ENCODE peak calls at places on chromosomes 16 and 17, in six cellular contexts. One of them, this sample, is unnamed.

GRCh38 chr16:73605309-73605708 is 557.4 kb upstream of the ZFHX3 start:
- DNase-seq in GM23338: peak; percentile 86
- DNase-seq in hepatocyte: no peak
- DNase-seq in OCI-LY7: no peak
- DNase-seq in HAP-1: no peak
- DNase-seq in BE2C: no peak
- DNase-seq in this sample: peak; percentile 9

GRCh38 chr17:689556-690247 is 24.9 kb downstream of the VPS53 start:
- DNase-seq in GM23338: no peak
- DNase-seq in hepatocyte: no peak
- DNase-seq in OCI-LY7: no peak
- DNase-seq in HAP-1: no peak
- DNase-seq in BE2C: no peak
- DNase-seq in this sample: no peak

GRCh38 chr17:69547947-69548346 is 133.4 kb downstream of the MAP2K6 start:
- DNase-seq in GM23338: no peak
- DNase-seq in hepatocyte: no peak
- DNase-seq in OCI-LY7: no peak
- DNase-seq in HAP-1: no peak
- DNase-seq in BE2C: no peak
- DNase-seq in this sample: no peak

GRCh38 chr16:27273670-27274522 is 5.3 kb upstream of the NSMCE1 start:
- DNase-seq in GM23338: no peak
- DNase-seq in hepatocyte: peak; percentile 82
- DNase-seq in OCI-LY7: peak; percentile 84
- DNase-seq in HAP-1: no peak
- DNase-seq in BE2C: no peak
- DNase-seq in this sample: peak; percentile 90

GRCh38 chr17:18069101-18069500 is 18.6 kb upstream of the DRG2 start:
- DNase-seq in GM23338: no peak
- DNase-seq in hepatocyte: no peak
- DNase-seq in OCI-LY7: no peak
- DNase-seq in HAP-1: no peak
- DNase-seq in BE2C: no peak
- DNase-seq in this sample: no peak

GRCh38 chr16:27690604-27691003 is 140.7 kb downstream of the KATNIP start:
- DNase-seq in GM23338: peak; percentile 60
- DNase-seq in hepatocyte: peak; percentile 30
- DNase-seq in OCI-LY7: peak; percentile 11
- DNase-seq in HAP-1: peak; percentile 65
- DNase-seq in BE2C: no peak
- DNase-seq in this sample: no peak

GRCh38 chr17:50111687-50112655 is 16.8 kb downstream of the PDK2 start:
- DNase-seq in GM23338: no peak
- DNase-seq in hepatocyte: no peak
- DNase-seq in OCI-LY7: no peak
- DNase-seq in HAP-1: no peak
- DNase-seq in BE2C: no peak
- DNase-seq in this sample: peak; percentile 50

GRCh38 chr16:81469710-81470481 is 25.3 kb downstream of the CMIP start:
- DNase-seq in GM23338: no peak
- DNase-seq in hepatocyte: no peak
- DNase-seq in OCI-LY7: peak; percentile 87
- DNase-seq in HAP-1: no peak
- DNase-seq in BE2C: no peak
- DNase-seq in this sample: no peak

GRCh38 chr17:6546069-6546718 is 10.2 kb downstream of the PITPNM3 start:
- DNase-seq in GM23338: no peak
- DNase-seq in hepatocyte: no peak
- DNase-seq in OCI-LY7: no peak
- DNase-seq in HAP-1: no peak
- DNase-seq in BE2C: no peak
- DNase-seq in this sample: no peak

GRCh38 chr16:22386976-22387375 is 12.6 kb upstream of the CDR2 start:
- DNase-seq in GM23338: no peak
- DNase-seq in hepatocyte: no peak
- DNase-seq in OCI-LY7: no peak
- DNase-seq in HAP-1: no peak
- DNase-seq in BE2C: no peak
- DNase-seq in this sample: no peak

GRCh38 chr16:57893559-57894389 is 77.2 kb downstream of the CNGB1 start:
- DNase-seq in GM23338: peak; percentile 48
- DNase-seq in hepatocyte: peak; percentile 72
- DNase-seq in OCI-LY7: no peak
- DNase-seq in HAP-1: no peak
- DNase-seq in BE2C: no peak
- DNase-seq in this sample: peak; percentile 73

GRCh38 chr16:31507617-31507928 is 618 bp downstream of the RUSF1 start:
- DNase-seq in GM23338: no peak
- DNase-seq in hepatocyte: no peak
- DNase-seq in OCI-LY7: peak; percentile 23
- DNase-seq in HAP-1: no peak
- DNase-seq in BE2C: no peak
- DNase-seq in this sample: no peak

GRCh38 chr16:23209606-23210005 is 27.1 kb downstream of the SCNN1G start:
- DNase-seq in GM23338: no peak
- DNase-seq in hepatocyte: no peak
- DNase-seq in OCI-LY7: no peak
- DNase-seq in HAP-1: no peak
- DNase-seq in BE2C: no peak
- DNase-seq in this sample: no peak

GRCh38 chr16:50270510-50271147 is 4.3 kb downstream of the ADCY7 start:
- DNase-seq in GM23338: no peak
- DNase-seq in hepatocyte: no peak
- DNase-seq in OCI-LY7: no peak
- DNase-seq in HAP-1: no peak
- DNase-seq in BE2C: peak; percentile 3
- DNase-seq in this sample: no peak

GRCh38 chr16:19696312-19696711 is 21.7 kb downstream of the KNOP1 start:
- DNase-seq in GM23338: no peak
- DNase-seq in hepatocyte: peak; percentile 63
- DNase-seq in OCI-LY7: no peak
- DNase-seq in HAP-1: peak; percentile 68
- DNase-seq in BE2C: no peak
- DNase-seq in this sample: no peak

GRCh38 chr17:512926-513325 is 160.3 kb upstream of the RPH3AL start:
- DNase-seq in GM23338: no peak
- DNase-seq in hepatocyte: no peak
- DNase-seq in OCI-LY7: no peak
- DNase-seq in HAP-1: no peak
- DNase-seq in BE2C: no peak
- DNase-seq in this sample: no peak

GRCh38 chr17:42518046-42518754 is 17.8 kb upstream of the NAGLU start:
- DNase-seq in GM23338: no peak
- DNase-seq in hepatocyte: peak; percentile 84
- DNase-seq in OCI-LY7: no peak
- DNase-seq in HAP-1: no peak
- DNase-seq in BE2C: no peak
- DNase-seq in this sample: no peak

GRCh38 chr17:62179525-62180161 is 114.6 kb upstream of the MED13 start:
- DNase-seq in GM23338: no peak
- DNase-seq in hepatocyte: peak; percentile 75
- DNase-seq in OCI-LY7: no peak
- DNase-seq in HAP-1: no peak
- DNase-seq in BE2C: peak; percentile 63
- DNase-seq in this sample: peak; percentile 38

GRCh38 chr17:41943492-41943891 is 13.1 kb downstream of the ODAD4 start:
- DNase-seq in GM23338: no peak
- DNase-seq in hepatocyte: no peak
- DNase-seq in OCI-LY7: no peak
- DNase-seq in HAP-1: no peak
- DNase-seq in BE2C: no peak
- DNase-seq in this sample: no peak

GRCh38 chr17:69704935-69705334 is 290.4 kb downstream of the MAP2K6 start:
- DNase-seq in GM23338: no peak
- DNase-seq in hepatocyte: no peak
- DNase-seq in OCI-LY7: peak; percentile 38
- DNase-seq in HAP-1: no peak
- DNase-seq in BE2C: no peak
- DNase-seq in this sample: no peak

GRCh38 chr17:79423811-79424465 is 186.9 kb downstream of the RBFOX3 start:
- DNase-seq in GM23338: no peak
- DNase-seq in hepatocyte: no peak
- DNase-seq in OCI-LY7: no peak
- DNase-seq in HAP-1: no peak
- DNase-seq in BE2C: no peak
- DNase-seq in this sample: no peak

GRCh38 chr16:87125206-87126155 is 191.7 kb downstream of the C16orf95 start:
- DNase-seq in GM23338: no peak
- DNase-seq in hepatocyte: no peak
- DNase-seq in OCI-LY7: no peak
- DNase-seq in HAP-1: no peak
- DNase-seq in BE2C: no peak
- DNase-seq in this sample: no peak

GRCh38 chr17:27354491-27355081 is 60.7 kb downstream of the WSB1 start:
- DNase-seq in GM23338: no peak
- DNase-seq in hepatocyte: peak; percentile 42
- DNase-seq in OCI-LY7: peak; percentile 43
- DNase-seq in HAP-1: no peak
- DNase-seq in BE2C: no peak
- DNase-seq in this sample: peak; percentile 58

GRCh38 chr17:82283208-82283749 is 9.8 kb upstream of the CSNK1D start:
- DNase-seq in GM23338: no peak
- DNase-seq in hepatocyte: no peak
- DNase-seq in OCI-LY7: no peak
- DNase-seq in HAP-1: peak; percentile 34
- DNase-seq in BE2C: peak; percentile 94
- DNase-seq in this sample: no peak

GRCh38 chr16:67865318-67865717 is 7.5 kb upstream of the EDC4 start:
- DNase-seq in GM23338: peak; percentile 71
- DNase-seq in hepatocyte: no peak
- DNase-seq in OCI-LY7: peak; percentile 38
- DNase-seq in HAP-1: peak; percentile 38
- DNase-seq in BE2C: peak; percentile 63
- DNase-seq in this sample: peak; percentile 72
- H3K36me3 ChIP-seq in GM23338: peaks cover 41% of the 10 kb centered on the region
- H3K36me3 ChIP-seq in hepatocyte: no peaks in the 10 kb centered on the region
- H3K36me3 ChIP-seq in OCI-LY7: peaks cover 90% of the 10 kb centered on the region
- H3K36me3 ChIP-seq in HAP-1: peaks cover 74% of the 10 kb centered on the region
- H3K36me3 ChIP-seq in BE2C: peaks cover 63% of the 10 kb centered on the region
- H3K36me3 ChIP-seq in this sample: peaks cover 10% of the 10 kb centered on the region

DNA sequence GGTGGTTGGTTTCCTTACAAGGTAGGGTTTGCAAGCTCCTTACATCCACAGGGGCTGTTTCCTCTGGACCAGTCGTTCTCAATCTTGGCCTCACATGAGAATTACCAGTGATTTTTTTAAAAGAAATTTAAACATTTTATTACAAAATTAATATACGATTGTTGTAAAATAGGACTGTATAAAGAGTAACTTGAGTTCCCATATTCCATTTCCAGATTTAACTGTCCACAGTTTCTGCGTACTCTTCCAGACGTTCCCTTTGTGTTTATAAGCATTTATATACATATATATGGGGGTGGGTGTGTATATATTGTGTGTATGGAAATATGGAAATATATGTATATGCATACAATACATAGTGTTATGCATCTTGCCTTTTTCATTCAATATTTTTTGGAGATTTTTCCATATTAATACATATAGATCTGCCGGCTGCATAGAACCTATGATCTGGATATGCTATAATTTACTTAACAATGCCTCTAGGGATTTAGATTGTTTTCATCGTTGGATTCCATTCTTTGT is 31.5 kb downstream of the HLF start:
- DNase-seq in GM23338: no peak
- DNase-seq in hepatocyte: no peak
- DNase-seq in OCI-LY7: no peak
- DNase-seq in HAP-1: no peak
- DNase-seq in BE2C: no peak
- DNase-seq in this sample: no peak
- H3K4me1 ChIP-seq in GM23338: no peaks in the 10 kb centered on the region
- H3K4me1 ChIP-seq in hepatocyte: no peaks in the 10 kb centered on the region
- H3K4me1 ChIP-seq in OCI-LY7: peaks cover 4% of the 10 kb centered on the region
- H3K4me1 ChIP-seq in HAP-1: no peaks in the 10 kb centered on the region
- H3K4me1 ChIP-seq in BE2C: no peaks in the 10 kb centered on the region
- H3K4me1 ChIP-seq in this sample: peaks cover 20% of the 10 kb centered on the region

GRCh38 chr17:64070213-64070612 is 49.8 kb upstream of the ICAM2 start:
- DNase-seq in GM23338: no peak
- DNase-seq in hepatocyte: no peak
- DNase-seq in OCI-LY7: no peak
- DNase-seq in HAP-1: no peak
- DNase-seq in BE2C: no peak
- DNase-seq in this sample: no peak
- H3K36me3 ChIP-seq in GM23338: no peaks in the 10 kb centered on the region
- H3K36me3 ChIP-seq in hepatocyte: no peaks in the 10 kb centered on the region
- H3K36me3 ChIP-seq in OCI-LY7: peaks cover 63% of the 10 kb centered on the region
- H3K36me3 ChIP-seq in HAP-1: peaks cover 10% of the 10 kb centered on the region
- H3K36me3 ChIP-seq in BE2C: no peaks in the 10 kb centered on the region
- H3K36me3 ChIP-seq in this sample: peaks cover 11% of the 10 kb centered on the region

GRCh38 chr17:34386343-34386924 is 23.4 kb upstream of the CCL1 start:
- DNase-seq in GM23338: no peak
- DNase-seq in hepatocyte: no peak
- DNase-seq in OCI-LY7: no peak
- DNase-seq in HAP-1: no peak
- DNase-seq in BE2C: no peak
- DNase-seq in this sample: no peak
- H3K4me1 ChIP-seq in GM23338: no peaks in the 10 kb centered on the region
- H3K4me1 ChIP-seq in hepatocyte: no peaks in the 10 kb centered on the region
- H3K4me1 ChIP-seq in OCI-LY7: peaks cover 78% of the 10 kb centered on the region
- H3K4me1 ChIP-seq in HAP-1: no peaks in the 10 kb centered on the region
- H3K4me1 ChIP-seq in BE2C: no peaks in the 10 kb centered on the region
- H3K4me1 ChIP-seq in this sample: no peaks in the 10 kb centered on the region